ENCODE peak calls at places on chromosomes 4 and X, in ten cellular contexts. One of them, this sample, is unnamed.

GRCh38 chr4:184534511-184535391 is 60.4 kb upstream of the IRF2 start:
- DNase-seq in thoracic aorta: no peak
- DNase-seq in cardiac septum: no peak
- DNase-seq in fibroblast of mammary gland: peak; percentile 56
- DNase-seq in A549: no peak
- DNase-seq in lung microvascular endothelial cell: no peak
- DNase-seq in retina: no peak
- DNase-seq in M059J: peak; percentile 74
- DNase-seq in epithelial cell of prostate: no peak
- DNase-seq in stimulated activated CD4-positive, alpha-beta T cell treated with anti-CD3 and anti-CD28 coated beads, Interleukin-15, amount 100 ng/mL, for 24 hours: no peak
- DNase-seq in this sample: peak; percentile 46

GRCh38 chr4:17447675-17448298 is 64.1 kb downstream of the QDPR start:
- DNase-seq in cardiac septum: no peak
- DNase-seq in A549: peak; percentile 26
- DNase-seq in fibroblast of mammary gland: peak; percentile 86
- DNase-seq in M059J: peak; percentile 81
- DNase-seq in thoracic aorta: no peak
- DNase-seq in lung microvascular endothelial cell: peak; percentile 81
- DNase-seq in stimulated activated CD4-positive, alpha-beta T cell treated with anti-CD3 and anti-CD28 coated beads, Interleukin-15, amount 100 ng/mL, for 24 hours: peak; percentile 57
- DNase-seq in retina: peak; percentile 56
- DNase-seq in epithelial cell of prostate: no peak
- DNase-seq in this sample: peak; percentile 89

GRCh38 chrX:586351-586750 is 44.2 kb upstream of the SHOX start:
- DNase-seq in thoracic aorta: no peak
- DNase-seq in cardiac septum: no peak
- DNase-seq in M059J: no peak
- DNase-seq in retina: no peak
- DNase-seq in lung microvascular endothelial cell: no peak
- DNase-seq in A549: no peak
- DNase-seq in stimulated activated CD4-positive, alpha-beta T cell treated with anti-CD3 and anti-CD28 coated beads, Interleukin-15, amount 100 ng/mL, for 24 hours: no peak
- DNase-seq in epithelial cell of prostate: no peak
- DNase-seq in fibroblast of mammary gland: no peak
- DNase-seq in this sample: no peak

GRCh38 chr4:127781303-127782024 is 658 bp upstream of the HSPA4L start:
- DNase-seq in fibroblast of mammary gland: peak; percentile 32
- DNase-seq in thoracic aorta: no peak
- DNase-seq in lung microvascular endothelial cell: peak; percentile 73
- DNase-seq in epithelial cell of prostate: no peak
- DNase-seq in cardiac septum: peak; percentile 76
- DNase-seq in M059J: no peak
- DNase-seq in retina: peak; percentile 83
- DNase-seq in stimulated activated CD4-positive, alpha-beta T cell treated with anti-CD3 and anti-CD28 coated beads, Interleukin-15, amount 100 ng/mL, for 24 hours: no peak
- DNase-seq in A549: peak; percentile 15
- DNase-seq in this sample: peak; percentile 80

GRCh38 chrX:103722505-103722904 is 11.8 kb downstream of the TMEM31 start:
- DNase-seq in lung microvascular endothelial cell: no peak
- DNase-seq in M059J: peak; percentile 18
- DNase-seq in retina: no peak
- DNase-seq in thoracic aorta: no peak
- DNase-seq in epithelial cell of prostate: no peak
- DNase-seq in A549: no peak
- DNase-seq in cardiac septum: no peak
- DNase-seq in stimulated activated CD4-positive, alpha-beta T cell treated with anti-CD3 and anti-CD28 coated beads, Interleukin-15, amount 100 ng/mL, for 24 hours: no peak
- DNase-seq in fibroblast of mammary gland: peak; percentile 40
- DNase-seq in this sample: no peak

GRCh38 chr4:119116925-119117900 is 18.4 kb upstream of the MYOZ2 start:
- DNase-seq in M059J: no peak
- DNase-seq in cardiac septum: no peak
- DNase-seq in thoracic aorta: no peak
- DNase-seq in epithelial cell of prostate: no peak
- DNase-seq in stimulated activated CD4-positive, alpha-beta T cell treated with anti-CD3 and anti-CD28 coated beads, Interleukin-15, amount 100 ng/mL, for 24 hours: no peak
- DNase-seq in retina: no peak
- DNase-seq in fibroblast of mammary gland: peak; percentile 76
- DNase-seq in A549: no peak
- DNase-seq in lung microvascular endothelial cell: peak; percentile 12
- DNase-seq in this sample: no peak

GRCh38 chrX:41559662-41560061 is 112.5 kb downstream of the NYX start:
- DNase-seq in M059J: peak; percentile 12
- DNase-seq in lung microvascular endothelial cell: no peak
- DNase-seq in epithelial cell of prostate: no peak
- DNase-seq in cardiac septum: no peak
- DNase-seq in stimulated activated CD4-positive, alpha-beta T cell treated with anti-CD3 and anti-CD28 coated beads, Interleukin-15, amount 100 ng/mL, for 24 hours: peak; percentile 21
- DNase-seq in fibroblast of mammary gland: peak; percentile 95
- DNase-seq in A549: no peak
- DNase-seq in retina: no peak
- DNase-seq in thoracic aorta: no peak
- DNase-seq in this sample: peak; percentile 44

GRCh38 chr4:112340048-112340447 is 42.9 kb downstream of the ALPK1 start:
- DNase-seq in M059J: no peak
- DNase-seq in thoracic aorta: no peak
- DNase-seq in cardiac septum: no peak
- DNase-seq in stimulated activated CD4-positive, alpha-beta T cell treated with anti-CD3 and anti-CD28 coated beads, Interleukin-15, amount 100 ng/mL, for 24 hours: no peak
- DNase-seq in epithelial cell of prostate: no peak
- DNase-seq in A549: no peak
- DNase-seq in lung microvascular endothelial cell: no peak
- DNase-seq in fibroblast of mammary gland: no peak
- DNase-seq in retina: no peak
- DNase-seq in this sample: no peak

GRCh38 chr4:80361329-80361900 is 25.9 kb downstream of the CFAP299 start:
- DNase-seq in M059J: peak; percentile 26
- DNase-seq in stimulated activated CD4-positive, alpha-beta T cell treated with anti-CD3 and anti-CD28 coated beads, Interleukin-15, amount 100 ng/mL, for 24 hours: no peak
- DNase-seq in fibroblast of mammary gland: peak; percentile 48
- DNase-seq in thoracic aorta: no peak
- DNase-seq in retina: no peak
- DNase-seq in lung microvascular endothelial cell: peak; percentile 33
- DNase-seq in cardiac septum: no peak
- DNase-seq in A549: peak; percentile 8
- DNase-seq in epithelial cell of prostate: no peak
- DNase-seq in this sample: peak; percentile 45

GRCh38 chr4:183444953-183445543 is 612 bp downstream of the CDKN2AIP start:
- DNase-seq in A549: peak; percentile 19
- DNase-seq in M059J: peak; percentile 48
- DNase-seq in lung microvascular endothelial cell: no peak
- DNase-seq in stimulated activated CD4-positive, alpha-beta T cell treated with anti-CD3 and anti-CD28 coated beads, Interleukin-15, amount 100 ng/mL, for 24 hours: no peak
- DNase-seq in retina: no peak
- DNase-seq in fibroblast of mammary gland: peak; percentile 7
- DNase-seq in cardiac septum: peak; percentile 79
- DNase-seq in thoracic aorta: no peak
- DNase-seq in epithelial cell of prostate: no peak
- DNase-seq in this sample: peak; percentile 67

GRCh38 chr4:16136321-16136720 is 52.5 kb upstream of the PROM1 start:
- DNase-seq in retina: no peak
- DNase-seq in epithelial cell of prostate: no peak
- DNase-seq in fibroblast of mammary gland: no peak
- DNase-seq in lung microvascular endothelial cell: no peak
- DNase-seq in A549: no peak
- DNase-seq in M059J: no peak
- DNase-seq in thoracic aorta: no peak
- DNase-seq in stimulated activated CD4-positive, alpha-beta T cell treated with anti-CD3 and anti-CD28 coated beads, Interleukin-15, amount 100 ng/mL, for 24 hours: no peak
- DNase-seq in cardiac septum: no peak
- DNase-seq in this sample: no peak

GRCh38 chr4:141853091-141853734 is 216.8 kb downstream of the IL15 start:
- DNase-seq in cardiac septum: no peak
- DNase-seq in retina: no peak
- DNase-seq in M059J: peak; percentile 84
- DNase-seq in thoracic aorta: no peak
- DNase-seq in A549: no peak
- DNase-seq in fibroblast of mammary gland: peak; percentile 2
- DNase-seq in lung microvascular endothelial cell: no peak
- DNase-seq in epithelial cell of prostate: peak; percentile 91
- DNase-seq in stimulated activated CD4-positive, alpha-beta T cell treated with anti-CD3 and anti-CD28 coated beads, Interleukin-15, amount 100 ng/mL, for 24 hours: no peak
- DNase-seq in this sample: peak; percentile 70

GRCh38 chr4:13627185-13627605 is 330 bp downstream of the BOD1L1 start:
- DNase-seq in A549: no peak
- DNase-seq in M059J: no peak
- DNase-seq in stimulated activated CD4-positive, alpha-beta T cell treated with anti-CD3 and anti-CD28 coated beads, Interleukin-15, amount 100 ng/mL, for 24 hours: peak; percentile 42
- DNase-seq in retina: no peak
- DNase-seq in thoracic aorta: no peak
- DNase-seq in fibroblast of mammary gland: peak; percentile 13
- DNase-seq in cardiac septum: no peak
- DNase-seq in epithelial cell of prostate: no peak
- DNase-seq in lung microvascular endothelial cell: peak; percentile 41
- DNase-seq in this sample: peak; percentile 79

GRCh38 chr4:81058621-81059020 is 28.1 kb downstream of the BMP3 start:
- DNase-seq in stimulated activated CD4-positive, alpha-beta T cell treated with anti-CD3 and anti-CD28 coated beads, Interleukin-15, amount 100 ng/mL, for 24 hours: no peak
- DNase-seq in thoracic aorta: no peak
- DNase-seq in A549: no peak
- DNase-seq in retina: no peak
- DNase-seq in fibroblast of mammary gland: no peak
- DNase-seq in lung microvascular endothelial cell: no peak
- DNase-seq in M059J: no peak
- DNase-seq in epithelial cell of prostate: no peak
- DNase-seq in cardiac septum: no peak
- DNase-seq in this sample: no peak

GRCh38 chr4:56976283-56976877 is 1.0 kb downstream of the NOA1 start:
- DNase-seq in epithelial cell of prostate: no peak
- DNase-seq in retina: no peak
- DNase-seq in A549: no peak
- DNase-seq in M059J: peak; percentile 16
- DNase-seq in lung microvascular endothelial cell: peak; percentile 16
- DNase-seq in thoracic aorta: no peak
- DNase-seq in stimulated activated CD4-positive, alpha-beta T cell treated with anti-CD3 and anti-CD28 coated beads, Interleukin-15, amount 100 ng/mL, for 24 hours: no peak
- DNase-seq in fibroblast of mammary gland: no peak
- DNase-seq in cardiac septum: no peak
- DNase-seq in this sample: peak; percentile 57

GRCh38 chr4:173990126-173990878 is 293.2 kb downstream of the FBXO8 start:
- DNase-seq in epithelial cell of prostate: no peak
- DNase-seq in A549: peak; percentile 8
- DNase-seq in thoracic aorta: no peak
- DNase-seq in lung microvascular endothelial cell: peak; percentile 18
- DNase-seq in fibroblast of mammary gland: peak; percentile 70
- DNase-seq in M059J: peak; percentile 27
- DNase-seq in retina: peak; percentile 27
- DNase-seq in cardiac septum: no peak
- DNase-seq in stimulated activated CD4-positive, alpha-beta T cell treated with anti-CD3 and anti-CD28 coated beads, Interleukin-15, amount 100 ng/mL, for 24 hours: no peak
- DNase-seq in this sample: peak; percentile 66

GRCh38 chrX:45344597-45344996 is 143.9 kb upstream of the DIPK2B start:
- DNase-seq in stimulated activated CD4-positive, alpha-beta T cell treated with anti-CD3 and anti-CD28 coated beads, Interleukin-15, amount 100 ng/mL, for 24 hours: no peak
- DNase-seq in cardiac septum: no peak
- DNase-seq in retina: no peak
- DNase-seq in thoracic aorta: no peak
- DNase-seq in A549: no peak
- DNase-seq in M059J: peak; percentile 81
- DNase-seq in fibroblast of mammary gland: peak; percentile 94
- DNase-seq in lung microvascular endothelial cell: no peak
- DNase-seq in epithelial cell of prostate: no peak
- DNase-seq in this sample: no peak

GRCh38 chr4:95155759-95156451 is 392.9 kb downstream of the UNC5C start:
- DNase-seq in lung microvascular endothelial cell: peak; percentile 38
- DNase-seq in retina: peak; percentile 46
- DNase-seq in stimulated activated CD4-positive, alpha-beta T cell treated with anti-CD3 and anti-CD28 coated beads, Interleukin-15, amount 100 ng/mL, for 24 hours: no peak
- DNase-seq in A549: peak; percentile 23
- DNase-seq in cardiac septum: no peak
- DNase-seq in fibroblast of mammary gland: peak; percentile 53
- DNase-seq in epithelial cell of prostate: no peak
- DNase-seq in thoracic aorta: no peak
- DNase-seq in M059J: peak; percentile 21
- DNase-seq in this sample: peak; percentile 65

GRCh38 chrX:115650916-115651315 is 89.9 kb downstream of the PLS3 start:
- DNase-seq in stimulated activated CD4-positive, alpha-beta T cell treated with anti-CD3 and anti-CD28 coated beads, Interleukin-15, amount 100 ng/mL, for 24 hours: peak; percentile 19
- DNase-seq in M059J: peak; percentile 59
- DNase-seq in A549: peak; percentile 21
- DNase-seq in cardiac septum: no peak
- DNase-seq in lung microvascular endothelial cell: peak; percentile 60
- DNase-seq in retina: peak; percentile 36
- DNase-seq in epithelial cell of prostate: no peak
- DNase-seq in fibroblast of mammary gland: peak; percentile 56
- DNase-seq in thoracic aorta: no peak
- DNase-seq in this sample: peak; percentile 58

GRCh38 chr4:101102114-101102752 is 245.1 kb downstream of the PPP3CA start:
- DNase-seq in cardiac septum: no peak
- DNase-seq in fibroblast of mammary gland: peak; percentile 89
- DNase-seq in stimulated activated CD4-positive, alpha-beta T cell treated with anti-CD3 and anti-CD28 coated beads, Interleukin-15, amount 100 ng/mL, for 24 hours: no peak
- DNase-seq in epithelial cell of prostate: no peak
- DNase-seq in thoracic aorta: no peak
- DNase-seq in lung microvascular endothelial cell: peak; percentile 87
- DNase-seq in retina: no peak
- DNase-seq in M059J: peak; percentile 39
- DNase-seq in A549: no peak
- DNase-seq in this sample: no peak

GRCh38 chr4:186592961-186593586 is 37.7 kb upstream of the MTNR1A start:
- DNase-seq in stimulated activated CD4-positive, alpha-beta T cell treated with anti-CD3 and anti-CD28 coated beads, Interleukin-15, amount 100 ng/mL, for 24 hours: no peak
- DNase-seq in fibroblast of mammary gland: no peak
- DNase-seq in thoracic aorta: no peak
- DNase-seq in A549: no peak
- DNase-seq in cardiac septum: no peak
- DNase-seq in lung microvascular endothelial cell: no peak
- DNase-seq in retina: no peak
- DNase-seq in M059J: no peak
- DNase-seq in epithelial cell of prostate: no peak
- DNase-seq in this sample: no peak

GRCh38 chrX:45322382-45322781 is 121.7 kb upstream of the DIPK2B start:
- DNase-seq in lung microvascular endothelial cell: peak; percentile 87
- DNase-seq in stimulated activated CD4-positive, alpha-beta T cell treated with anti-CD3 and anti-CD28 coated beads, Interleukin-15, amount 100 ng/mL, for 24 hours: peak; percentile 1
- DNase-seq in cardiac septum: no peak
- DNase-seq in thoracic aorta: no peak
- DNase-seq in retina: no peak
- DNase-seq in fibroblast of mammary gland: peak; percentile 88
- DNase-seq in epithelial cell of prostate: no peak
- DNase-seq in M059J: peak; percentile 86
- DNase-seq in A549: peak; percentile 16
- DNase-seq in this sample: peak; percentile 60

GRCh38 chr4:2059726-2060577 is 825 bp downstream of the NAT8L start:
- DNase-seq in fibroblast of mammary gland: peak; percentile 5
- DNase-seq in M059J: no peak
- DNase-seq in stimulated activated CD4-positive, alpha-beta T cell treated with anti-CD3 and anti-CD28 coated beads, Interleukin-15, amount 100 ng/mL, for 24 hours: peak; percentile 43
- DNase-seq in thoracic aorta: no peak
- DNase-seq in A549: no peak
- DNase-seq in cardiac septum: no peak
- DNase-seq in retina: no peak
- DNase-seq in epithelial cell of prostate: no peak
- DNase-seq in lung microvascular endothelial cell: no peak
- DNase-seq in this sample: peak; percentile 61

GRCh38 chr4:74446193-74446868 is 1.4 kb downstream of the AREG start:
- DNase-seq in A549: no peak
- DNase-seq in thoracic aorta: no peak
- DNase-seq in lung microvascular endothelial cell: no peak
- DNase-seq in epithelial cell of prostate: no peak
- DNase-seq in fibroblast of mammary gland: no peak
- DNase-seq in stimulated activated CD4-positive, alpha-beta T cell treated with anti-CD3 and anti-CD28 coated beads, Interleukin-15, amount 100 ng/mL, for 24 hours: no peak
- DNase-seq in M059J: peak; percentile 62
- DNase-seq in retina: no peak
- DNase-seq in cardiac septum: no peak
- DNase-seq in this sample: no peak

GRCh38 chr4:115228851-115229250 is 115.4 kb upstream of the NDST4 start:
- DNase-seq in A549: no peak
- DNase-seq in M059J: no peak
- DNase-seq in fibroblast of mammary gland: no peak
- DNase-seq in retina: no peak
- DNase-seq in epithelial cell of prostate: no peak
- DNase-seq in stimulated activated CD4-positive, alpha-beta T cell treated with anti-CD3 and anti-CD28 coated beads, Interleukin-15, amount 100 ng/mL, for 24 hours: no peak
- DNase-seq in lung microvascular endothelial cell: no peak
- DNase-seq in cardiac septum: no peak
- DNase-seq in thoracic aorta: no peak
- DNase-seq in this sample: no peak

GRCh38 chr4:118586357-118586790 is 98.8 kb upstream of the METTL14 start:
- DNase-seq in cardiac septum: no peak
- DNase-seq in lung microvascular endothelial cell: no peak
- DNase-seq in retina: no peak
- DNase-seq in fibroblast of mammary gland: peak; percentile 8
- DNase-seq in M059J: no peak
- DNase-seq in A549: no peak
- DNase-seq in thoracic aorta: no peak
- DNase-seq in epithelial cell of prostate: no peak
- DNase-seq in stimulated activated CD4-positive, alpha-beta T cell treated with anti-CD3 and anti-CD28 coated beads, Interleukin-15, amount 100 ng/mL, for 24 hours: no peak
- DNase-seq in this sample: no peak

GRCh38 chr4:152936446-152937279 is 540 bp downstream of the FHDC1 start:
- DNase-seq in A549: peak; percentile 22
- DNase-seq in retina: peak; percentile 77
- DNase-seq in thoracic aorta: no peak
- DNase-seq in fibroblast of mammary gland: peak; percentile 21
- DNase-seq in cardiac septum: no peak
- DNase-seq in M059J: peak; percentile 29
- DNase-seq in epithelial cell of prostate: no peak
- DNase-seq in lung microvascular endothelial cell: peak; percentile 38
- DNase-seq in stimulated activated CD4-positive, alpha-beta T cell treated with anti-CD3 and anti-CD28 coated beads, Interleukin-15, amount 100 ng/mL, for 24 hours: peak; percentile 43
- DNase-seq in this sample: peak; percentile 70